ENCODE peak calls at places on chromosomes 3 and 15, in five cellular contexts. One of them, this sample, is unnamed.

GRCh38 chr15:52012210-52012609 is 6.8 kb upstream of the MAPK6 start:
- DNase-seq in K562: no peak
- DNase-seq in A549: no peak
- DNase-seq in HepG2: no peak
- DNase-seq in GM12878: no peak
- DNase-seq in this sample: no peak

GRCh38 chr3:126353694-126354321 is 3.4 kb downstream of the KLF15 start:
- DNase-seq in HepG2: peak
- DNase-seq in A549: no peak
- DNase-seq in K562: no peak
- DNase-seq in GM12878: no peak
- DNase-seq in this sample: no peak

GRCh38 chr15:23566070-23567050 is 886 bp downstream of the MKRN3 start:
- DNase-seq in A549: no peak
- DNase-seq in K562: peak
- DNase-seq in HepG2: peak
- DNase-seq in GM12878: no peak
- DNase-seq in this sample: no peak

GRCh38 chr15:70788114-70789049 is 25.0 kb upstream of the UACA start:
- DNase-seq in GM12878: no peak
- DNase-seq in A549: peak
- DNase-seq in K562: no peak
- DNase-seq in HepG2: peak
- DNase-seq in this sample: no peak

GRCh38 chr3:11554666-11555065 is 89.0 kb downstream of the VGLL4 start:
- DNase-seq in HepG2: no peak
- DNase-seq in K562: no peak
- DNase-seq in A549: no peak
- DNase-seq in GM12878: no peak
- DNase-seq in this sample: no peak

GRCh38 chr3:46948830-46949671 is 27.5 kb downstream of the CCDC12 start:
- DNase-seq in A549: no peak
- DNase-seq in K562: peak
- DNase-seq in HepG2: peak
- DNase-seq in GM12878: no peak
- DNase-seq in this sample: no peak

GRCh38 chr3:16253601-16254000 is 11.1 kb downstream of the DPH3 start:
- DNase-seq in K562: no peak
- DNase-seq in A549: no peak
- DNase-seq in GM12878: no peak
- DNase-seq in HepG2: no peak
- DNase-seq in this sample: no peak

GRCh38 chr3:143119974-143120715 is 574 bp downstream of the CHST2 start:
- DNase-seq in A549: peak
- DNase-seq in GM12878: no peak
- DNase-seq in K562: peak
- DNase-seq in HepG2: no peak
- DNase-seq in this sample: no peak

GRCh38 chr3:73379465-73379864 is 245.3 kb downstream of the PDZRN3 start:
- DNase-seq in K562: no peak
- DNase-seq in GM12878: no peak
- DNase-seq in A549: no peak
- DNase-seq in HepG2: no peak
- DNase-seq in this sample: no peak

GRCh38 chr3:73383470-73384049 is 241.2 kb downstream of the PDZRN3 start:
- DNase-seq in GM12878: no peak
- DNase-seq in A549: no peak
- DNase-seq in K562: no peak
- DNase-seq in HepG2: no peak
- DNase-seq in this sample: no peak

GRCh38 chr3:73381551-73381950 is 243.2 kb downstream of the PDZRN3 start:
- DNase-seq in A549: no peak
- DNase-seq in HepG2: no peak
- DNase-seq in K562: no peak
- DNase-seq in GM12878: no peak
- DNase-seq in this sample: no peak

GRCh38 chr3:73378207-73378606 is 246.5 kb downstream of the PDZRN3 start:
- DNase-seq in A549: no peak
- DNase-seq in HepG2: no peak
- DNase-seq in GM12878: peak
- DNase-seq in K562: no peak
- DNase-seq in this sample: no peak

GRCh38 chr3:73380735-73381532 is 243.8 kb downstream of the PDZRN3 start:
- DNase-seq in K562: no peak
- DNase-seq in GM12878: no peak
- DNase-seq in A549: no peak
- DNase-seq in HepG2: no peak
- DNase-seq in this sample: no peak
- TF ChIP-seq KDM1A in K562: no peak
- TF ChIP-seq KDM1A in GM12878: no peak
- TF ChIP-seq KDM1A in A549: no peak
- TF ChIP-seq KDM1A in HepG2: no peak
- TF ChIP-seq KDM1A in this sample: no peak

GRCh38 chr3:169562988-169563774 is 100.3 kb downstream of the MECOM start:
- DNase-seq in K562: no peak
- DNase-seq in A549: no peak
- DNase-seq in HepG2: no peak
- DNase-seq in GM12878: no peak
- DNase-seq in this sample: no peak
- TF ChIP-seq CTCF in K562: no peak
- TF ChIP-seq CTCF in A549: no peak
- TF ChIP-seq CTCF in HepG2: no peak
- TF ChIP-seq CTCF in GM12878: no peak
- TF ChIP-seq CTCF in this sample: no peak

GRCh38 chr3:40642812-40643211 is 118.1 kb downstream of the ZNF621 start:
- DNase-seq in K562: no peak
- DNase-seq in GM12878: no peak
- DNase-seq in A549: no peak
- DNase-seq in HepG2: no peak
- DNase-seq in this sample: no peak
- TF ChIP-seq KDM1A in K562: no peak
- TF ChIP-seq KDM1A in GM12878: no peak
- TF ChIP-seq KDM1A in A549: no peak
- TF ChIP-seq KDM1A in HepG2: no peak
- TF ChIP-seq KDM1A in this sample: no peak

DNA sequence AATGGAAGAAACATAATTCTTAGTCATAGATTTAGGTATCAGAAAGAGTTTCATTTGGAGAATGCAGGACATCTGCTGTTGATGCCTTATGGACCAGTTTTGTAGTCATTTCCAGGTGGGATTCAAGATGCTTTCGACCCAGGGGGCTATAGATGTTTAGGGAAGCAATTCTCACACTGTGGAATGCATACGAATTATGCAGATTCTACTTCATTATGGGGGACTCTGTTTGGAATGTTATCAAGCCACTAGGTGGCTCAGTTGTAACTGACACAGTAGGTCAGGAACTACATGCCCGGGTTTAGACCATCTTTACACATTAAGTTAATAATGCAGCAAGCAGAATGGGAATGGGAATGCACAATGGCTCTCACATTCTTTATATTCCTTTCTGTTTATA is 1359.8 kb downstream of the ZPLD1 start:
- DNase-seq in A549: no peak
- DNase-seq in HepG2: peak
- DNase-seq in K562: no peak
- DNase-seq in GM12878: no peak
- DNase-seq in this sample: no peak
- TF ChIP-seq CTCF in A549: no peak
- TF ChIP-seq CTCF in HepG2: peak
- TF ChIP-seq CTCF in K562: no peak
- TF ChIP-seq CTCF in GM12878: peak
- TF ChIP-seq CTCF in this sample: peak

This sample was measured in H1.